ENCODE peak calls at places on chromosomes 5 and 9, in six cellular contexts. F is BE2C, I is HCT116, X is AG09309, P is A549, J is ovary. D is an unnamed sample.

GRCh38 chr5:154513669-154514084 is 35.6 kb upstream of the HAND1 start:
- DNase-seq in F (no peak), I (no peak), X (peak; percentile 34), P (no peak), J (no peak), D (no peak)

GRCh38 chr9:130635306-130635705 is 29.1 kb upstream of the PRDM12 start:
- DNase-seq in F (no peak), I (no peak), X (no peak), P (no peak), J (no peak), D (no peak)

GRCh38 chr5:111976705-111977104 is 219.7 kb upstream of the NREP start:
- DNase-seq in F (no peak), I (no peak), X (peak; percentile 76), P (no peak), J (no peak), D (no peak)

GRCh38 chr9:121550569-121551512 is 51.2 kb upstream of the GGTA1 start:
- DNase-seq in F (peak; percentile 91), I (peak; percentile 40), X (no peak), P (peak; percentile 69), J (peak; percentile 89), D (peak; percentile 21)

GRCh38 chr9:94697972-94698581 is 28.4 kb upstream of the AOPEP start:
- DNase-seq in F (peak; percentile 18), I (no peak), X (no peak), P (no peak), J (no peak), D (peak; percentile 63)

GRCh38 chr9:34171753-34172535 is 6.9 kb upstream of the UBAP1 start:
- DNase-seq in F (no peak), I (no peak), X (no peak), P (no peak), J (no peak), D (no peak)

GRCh38 chr9:1386420-1386819 is 336.3 kb downstream of the DMRT2 start:
- DNase-seq in F (no peak), I (no peak), X (no peak), P (no peak), J (no peak), D (no peak)

GRCh38 chr5:1440098-1440493 is 5.1 kb downstream of the SLC6A3 start:
- DNase-seq in F (no peak), I (no peak), X (no peak), P (no peak), J (no peak), D (no peak)

GRCh38 chr5:56534102-56534501 is 281.2 kb upstream of the MAP3K1 start:
- DNase-seq in F (no peak), I (peak; percentile 24), X (no peak), P (peak; percentile 43), J (no peak), D (peak; percentile 87)

GRCh38 chr5:157516016-157516415 is 56.0 kb downstream of the NIPAL4 start:
- DNase-seq in F (no peak), I (no peak), X (no peak), P (peak; percentile 30), J (no peak), D (peak; percentile 68)

GRCh38 chr5:3845249-3845648 is 249.6 kb downstream of the IRX1 start:
- DNase-seq in F (no peak), I (no peak), X (no peak), P (no peak), J (no peak), D (no peak)

GRCh38 chr9:131656356-131657030 is 83.4 kb downstream of the RAPGEF1 start:
- DNase-seq in F (no peak), I (no peak), X (no peak), P (no peak), J (no peak), D (no peak)

GRCh38 chr5:174995827-174996226 is 271.4 kb downstream of the MSX2 start:
- DNase-seq in F (no peak), I (no peak), X (no peak), P (no peak), J (no peak), D (no peak)

GRCh38 chr9:136345281-136346156 is 18.0 kb downstream of the DNLZ start:
- DNase-seq in F (peak; percentile 74), I (no peak), X (no peak), P (peak; percentile 57), J (no peak), D (no peak)

GRCh38 chr5:72307968-72308852 is 11.8 kb downstream of the MRPS27 start:
- DNase-seq in F (peak; percentile 99), I (peak; percentile 94), X (peak; percentile 89), P (peak; percentile 98), J (peak; percentile 98), D (peak; percentile 95)

GRCh38 chr5:107673106-107673367 is 2.3 kb upstream of the EFNA5 start:
- DNase-seq in F (no peak), I (no peak), X (no peak), P (no peak), J (no peak), D (no peak)

GRCh38 chr5:79621056-79621455 is 8.8 kb downstream of the TENT2 start:
- DNase-seq in F (no peak), I (no peak), X (peak; percentile 29), P (peak; percentile 32), J (no peak), D (peak; percentile 44)

GRCh38 chr9:114385412-114386181 is 2.2 kb downstream of the AKNA start:
- DNase-seq in F (peak; percentile 56), I (peak; percentile 35), X (peak; percentile 75), P (peak; percentile 24), J (peak; percentile 65), D (no peak)

GRCh38 chr9:2132484-2133082 is 117.4 kb downstream of the SMARCA2 start:
- DNase-seq in F (no peak), I (peak; percentile 6), X (peak; percentile 20), P (peak; percentile 27), J (no peak), D (no peak)

GRCh38 chr5:16626696-16627264 is 10.0 kb upstream of the RETREG1 start:
- DNase-seq in F (no peak), I (no peak), X (no peak), P (no peak), J (no peak), D (no peak)

GRCh38 chr9:93600504-93600903 is 24.1 kb downstream of the PHF2 start:
- DNase-seq in F (no peak), I (no peak), X (no peak), P (no peak), J (no peak), D (no peak)

GRCh38 chr5:107502711-107503110 is 168.0 kb downstream of the EFNA5 start:
- DNase-seq in F (peak; percentile 85), I (no peak), X (no peak), P (no peak), J (no peak), D (no peak)

GRCh38 chr5:146448783-146449519 is 1.8 kb downstream of the TCERG1 start:
- DNase-seq in F (no peak), I (no peak), X (no peak), P (no peak), J (no peak), D (no peak)

GRCh38 chr5:146446861-146447733 is at the start of gene TCERG1:
- DNase-seq in F (peak; percentile 99), I (peak; percentile 100), X (peak; percentile 100), P (peak; percentile 100), J (peak; percentile 99), D (peak; percentile 100)

GRCh38 chr5:146447734-146448380 is 724 bp downstream of the TCERG1 start:
- DNase-seq in F (no peak), I (no peak), X (peak; percentile 20), P (peak; percentile 33), J (no peak), D (no peak)

GRCh38 chr5:146451411-146451810 is 4.3 kb downstream of the TCERG1 start:
- DNase-seq in F (no peak), I (no peak), X (no peak), P (no peak), J (no peak), D (no peak)
- TF ChIP-seq CTCF in F (peak; percentile 46), I (no peak), X (peak; percentile 15), P (peak; percentile 19), J (no peak), D (peak; percentile 35)

DNA sequence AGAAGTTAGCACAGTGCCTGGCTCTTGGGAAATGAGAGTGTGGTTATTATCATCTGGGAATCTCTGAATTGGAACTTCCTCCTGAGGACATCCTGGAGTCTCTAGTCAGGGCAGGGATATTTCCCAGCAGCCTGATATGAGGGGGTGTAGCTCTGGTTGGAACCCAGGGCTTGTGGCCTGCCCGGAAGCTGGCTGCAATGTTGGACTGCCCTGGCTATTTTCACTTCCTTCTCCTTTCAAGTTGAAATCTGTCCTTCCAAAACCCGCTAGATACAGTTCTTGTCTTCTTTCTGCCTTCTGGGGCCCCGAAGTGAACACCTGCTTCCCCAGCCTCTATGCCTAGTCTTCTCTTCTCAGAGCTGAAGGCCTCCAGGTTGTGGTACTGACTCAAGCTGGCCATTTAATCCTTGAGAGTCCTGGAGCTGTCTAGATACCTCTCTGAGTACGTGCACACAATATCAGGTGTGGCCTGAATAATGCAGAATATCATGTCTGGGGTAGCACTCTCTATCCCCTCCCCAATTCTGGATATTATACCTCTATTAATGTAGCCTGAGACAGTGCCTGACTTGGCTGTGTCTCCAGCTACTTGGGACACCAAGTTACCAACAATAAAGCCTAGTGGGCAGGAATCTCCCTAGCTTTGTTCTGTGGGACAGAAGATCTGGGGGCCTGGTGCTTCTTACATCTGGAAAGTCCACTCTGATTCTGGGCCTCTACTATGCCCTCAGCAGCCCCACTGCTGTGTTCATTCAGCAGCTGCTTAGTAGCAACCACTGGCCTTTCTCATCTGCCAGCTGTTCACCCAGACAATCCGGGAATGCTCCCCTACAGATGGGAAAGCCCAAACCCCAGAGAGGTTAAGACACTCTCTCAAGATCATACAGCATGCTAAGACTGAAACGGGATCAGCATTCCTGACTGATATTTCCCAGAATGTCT is 45.0 kb downstream of the SLC6A7 start:
- DNase-seq in F (no peak), I (no peak), X (no peak), P (no peak), J (no peak), D (no peak)
- H3K4me3 ChIP-seq in F (no peak overlapping the region), I (no peak overlapping the region), X (no peak overlapping the region), P (no peak overlapping the region), J (no peak overlapping the region), D (no peak overlapping the region)

GRCh38 chr5:37792976-37793328 is 46.9 kb downstream of the GDNF start:
- DNase-seq in F (peak; percentile 27), I (no peak), X (no peak), P (no peak), J (no peak), D (no peak)
- TF ChIP-seq CTCF in F (no peak), I (no peak), X (no peak), P (no peak), J (no peak), D (no peak)

DNA sequence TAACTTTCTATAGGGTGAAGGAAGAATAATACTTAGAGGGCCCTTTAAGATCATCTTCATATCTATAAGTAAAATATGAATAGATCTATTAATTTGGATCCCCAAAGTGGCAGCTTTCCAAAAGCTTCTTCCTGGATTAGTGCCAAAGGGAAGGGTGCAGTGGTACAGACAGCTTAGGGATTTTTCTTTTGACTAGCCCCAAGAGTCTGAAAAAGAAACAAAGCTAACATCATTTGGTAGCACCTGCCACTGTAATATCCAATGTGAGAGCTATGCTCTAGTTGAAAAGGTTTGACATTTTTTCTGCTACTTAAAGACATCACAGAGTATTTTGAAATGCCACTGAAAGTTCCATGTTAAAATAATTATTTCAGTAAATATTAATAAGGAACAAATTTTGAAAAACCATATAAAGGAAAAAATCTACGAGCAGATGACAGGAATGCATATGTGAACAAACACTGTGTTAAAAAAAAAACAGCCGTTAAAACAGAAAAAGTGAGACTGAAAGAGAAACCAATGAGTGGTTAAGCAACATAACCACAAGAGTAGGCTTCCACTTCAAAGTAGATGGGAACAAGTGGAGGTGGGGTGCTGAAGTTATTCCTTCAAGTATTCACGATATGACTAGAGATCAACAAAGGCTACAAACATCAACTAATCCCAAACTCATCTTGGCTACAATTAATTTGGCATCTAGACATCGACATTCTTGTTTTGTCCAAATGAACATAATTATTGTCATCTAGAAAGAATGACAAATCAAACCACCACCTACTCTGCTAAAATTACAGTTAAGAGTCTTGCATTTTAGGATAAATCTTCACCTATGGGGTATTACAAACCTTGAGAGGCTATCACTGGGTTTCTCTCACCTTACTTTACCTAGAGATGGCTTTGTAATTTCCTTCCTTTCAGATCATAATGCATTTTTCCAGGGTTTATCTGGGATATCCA is 137.5 kb downstream of the CPLANE1 start:
- DNase-seq in F (no peak), I (no peak), X (no peak), P (no peak), J (no peak), D (no peak)
- H3K4me3 ChIP-seq in F (no peak overlapping the region), I (no peak overlapping the region), X (no peak overlapping the region), P (no peak overlapping the region), J (no peak overlapping the region), D (no peak overlapping the region)

D was measured in retinal pigment epithelial cell.